ENCODE peak calls at places on chromosomes 5 and 9, in nine cellular contexts. F is hepatocyte; Q is CD4-positive, alpha-beta T cell; L is heart right ventricle; R is cardiac muscle cell; B is CD8-positive, alpha-beta T cell; Y is PC-3; U is IMR-90; E is OCI-LY7. I is an unnamed sample.
A peak's percentile ranks its signal among the peaks of the same experiment; 100 is the strongest.

GRCh38 chr9:132144708-132145365 is 17.0 kb upstream of the NTNG2 start:
- DNase-seq in F (no peak), Q (no peak), L (no peak), R (peak; percentile 28), B (no peak), Y (peak; percentile 37), U (peak; percentile 66), E (no peak), I (no peak)

GRCh38 chr9:133943036-133943780 is 48.9 kb downstream of the VAV2 start:
- DNase-seq in F (no peak), Q (no peak), L (no peak), R (no peak), B (no peak), Y (no peak), U (no peak), E (no peak), I (no peak)

GRCh38 chr9:21294325-21294724 is 10.8 kb downstream of the IFNA5 start:
- DNase-seq in F (peak; percentile 45), Q (no peak), L (no peak), R (no peak), B (no peak), Y (peak; percentile 83), U (peak; percentile 17), E (no peak), I (no peak)

GRCh38 chr9:98222885-98223640 is 30.6 kb upstream of the CORO2A start:
- DNase-seq in F (no peak), Q (no peak), L (no peak), R (peak; percentile 98), B (no peak), Y (peak; percentile 85), U (peak; percentile 99), E (no peak), I (no peak)

GRCh38 chr5:53151713-53152458 is 42.3 kb upstream of the MOCS2 start:
- DNase-seq in F (peak; percentile 63), Q (no peak), L (no peak), R (peak; percentile 88), B (no peak), Y (peak; percentile 37), U (peak; percentile 93), E (no peak), I (no peak)

GRCh38 chr5:57598097-57598496 is 115.5 kb upstream of the ACTBL2 start:
- DNase-seq in F (no peak), Q (no peak), L (no peak), R (no peak), B (no peak), Y (no peak), U (no peak), E (no peak), I (no peak)

GRCh38 chr5:65141487-65141886 is 340.2 kb downstream of the ADAMTS6 start:
- DNase-seq in F (no peak), Q (no peak), L (no peak), R (no peak), B (no peak), Y (no peak), U (no peak), E (no peak), I (no peak)

GRCh38 chr5:84603557-84604185 is 219.0 kb upstream of the EDIL3 start:
- DNase-seq in F (no peak), Q (no peak), L (peak; percentile 26), R (peak; percentile 81), B (no peak), Y (peak; percentile 6), U (peak; percentile 88), E (no peak), I (no peak)

GRCh38 chr5:4947106-4947505 is 193.0 kb upstream of the ADAMTS16 start:
- DNase-seq in F (no peak), Q (no peak), L (no peak), R (no peak), B (no peak), Y (no peak), U (no peak), E (no peak), I (no peak)

GRCh38 chr9:74493512-74493911 is 3.6 kb upstream of the RORB start:
- DNase-seq in F (no peak), Q (no peak), L (no peak), R (no peak), B (no peak), Y (no peak), U (no peak), E (no peak), I (no peak)

GRCh38 chr5:158414780-158415179 is 555.8 kb upstream of the CLINT1 start:
- DNase-seq in F (no peak), Q (no peak), L (peak; percentile 35), R (peak; percentile 72), B (no peak), Y (peak; percentile 60), U (peak; percentile 86), E (no peak), I (no peak)

GRCh38 chr9:128244443-128245226 is 31.2 kb downstream of the GOLGA2 start:
- DNase-seq in F (peak; percentile 92), Q (no peak), L (peak; percentile 79), R (peak; percentile 95), B (no peak), Y (no peak), U (peak; percentile 86), E (peak; percentile 65), I (no peak)

DNA sequence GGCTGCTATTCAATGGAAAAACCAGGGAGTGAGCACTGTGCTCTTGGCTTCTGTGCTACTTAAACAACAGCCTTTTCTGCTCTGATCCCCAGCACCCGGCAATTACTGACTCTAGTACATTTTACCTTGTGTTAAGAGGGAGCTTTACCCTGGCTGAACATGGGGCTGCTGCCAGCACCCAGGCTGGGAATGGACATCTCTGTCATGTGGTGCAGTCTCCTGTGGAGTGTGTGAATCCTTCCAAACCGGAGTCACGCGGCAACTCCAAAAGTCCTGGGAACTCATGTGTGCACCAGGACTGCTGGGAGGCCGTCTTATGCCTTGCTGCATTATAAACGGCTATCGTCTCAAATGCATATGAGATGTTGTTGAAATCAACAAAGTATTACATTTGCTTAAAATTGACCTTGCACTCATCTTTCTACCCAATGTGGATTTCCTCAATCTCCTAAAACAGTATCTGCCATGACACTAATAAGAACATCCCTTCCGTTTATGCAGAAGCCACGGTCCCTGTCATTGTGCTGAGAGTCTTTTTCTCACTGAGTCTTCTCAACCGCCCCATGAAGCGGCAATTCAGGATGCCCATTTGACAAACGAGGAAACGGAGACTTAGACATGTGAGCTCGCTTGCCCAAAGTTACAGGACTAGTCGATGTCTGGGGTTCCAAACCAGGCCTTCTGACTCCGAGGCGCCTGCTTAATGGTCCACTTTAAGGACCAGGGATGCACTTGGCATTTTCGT is 884 bp upstream of the GSN start:
- DNase-seq in F (no peak), Q (no peak), L (no peak), R (no peak), B (no peak), Y (no peak), U (no peak), E (no peak), I (no peak)
- H3K27ac ChIP-seq in F (peak overlapping the region; percentile 86), Q (no peak overlapping the region), L (peak overlapping the region; percentile 88), R (no peak overlapping the region), B (no peak overlapping the region), Y (no peak overlapping the region), U (no peak overlapping the region), E (no peak overlapping the region), I (no peak overlapping the region)

GRCh38 chr9:112075009-112075378 is 100.1 kb downstream of the SUSD1 start:
- DNase-seq in F (no peak), Q (no peak), L (no peak), R (no peak), B (no peak), Y (no peak), U (no peak), E (no peak), I (no peak)
- TF ChIP-seq CTCF in F (no peak), Q (no peak), L (no peak), R (no peak), B (no peak), Y (no peak), U (no peak), E (peak; percentile 48), I (no peak)

GRCh38 chr9:107852891-107853290 is 363.3 kb upstream of the KLF4 start:
- DNase-seq in F (no peak), Q (no peak), L (no peak), R (no peak), B (no peak), Y (no peak), U (no peak), E (no peak), I (no peak)
- H3K27ac ChIP-seq in F (no peak overlapping the region), Q (no peak overlapping the region), L (no peak overlapping the region), R (no peak overlapping the region), B (no peak overlapping the region), Y (no peak overlapping the region), U (no peak overlapping the region), E (no peak overlapping the region), I (no peak overlapping the region)

GRCh38 chr5:173720341-173721258 is 104.2 kb upstream of the BOD1 start:
- DNase-seq in F (no peak), Q (no peak), L (no peak), R (no peak), B (no peak), Y (no peak), U (no peak), E (no peak), I (peak; percentile 94)

GRCh38 chr5:173717959-173718358 is 101.5 kb upstream of the BOD1 start:
- DNase-seq in F (no peak), Q (no peak), L (no peak), R (no peak), B (no peak), Y (peak; percentile 41), U (no peak), E (no peak), I (no peak)

GRCh38 chr5:173716058-173716682 is 99.7 kb upstream of the BOD1 start:
- DNase-seq in F (no peak), Q (no peak), L (no peak), R (no peak), B (no peak), Y (no peak), U (no peak), E (no peak), I (no peak)

GRCh38 chr5:173718469-173718868 is 102.0 kb upstream of the BOD1 start:
- DNase-seq in F (no peak), Q (no peak), L (no peak), R (no peak), B (no peak), Y (no peak), U (no peak), E (no peak), I (no peak)

GRCh38 chr5:173721259-173722232 is 105.1 kb upstream of the BOD1 start:
- DNase-seq in F (no peak), Q (no peak), L (no peak), R (no peak), B (no peak), Y (no peak), U (no peak), E (no peak), I (peak; percentile 37)
- TF ChIP-seq CTCF in F (no peak), Q (no peak), L (no peak), R (no peak), B (no peak), Y (peak; percentile 21), U (no peak), E (peak; percentile 63), I (peak; percentile 39)

DNA sequence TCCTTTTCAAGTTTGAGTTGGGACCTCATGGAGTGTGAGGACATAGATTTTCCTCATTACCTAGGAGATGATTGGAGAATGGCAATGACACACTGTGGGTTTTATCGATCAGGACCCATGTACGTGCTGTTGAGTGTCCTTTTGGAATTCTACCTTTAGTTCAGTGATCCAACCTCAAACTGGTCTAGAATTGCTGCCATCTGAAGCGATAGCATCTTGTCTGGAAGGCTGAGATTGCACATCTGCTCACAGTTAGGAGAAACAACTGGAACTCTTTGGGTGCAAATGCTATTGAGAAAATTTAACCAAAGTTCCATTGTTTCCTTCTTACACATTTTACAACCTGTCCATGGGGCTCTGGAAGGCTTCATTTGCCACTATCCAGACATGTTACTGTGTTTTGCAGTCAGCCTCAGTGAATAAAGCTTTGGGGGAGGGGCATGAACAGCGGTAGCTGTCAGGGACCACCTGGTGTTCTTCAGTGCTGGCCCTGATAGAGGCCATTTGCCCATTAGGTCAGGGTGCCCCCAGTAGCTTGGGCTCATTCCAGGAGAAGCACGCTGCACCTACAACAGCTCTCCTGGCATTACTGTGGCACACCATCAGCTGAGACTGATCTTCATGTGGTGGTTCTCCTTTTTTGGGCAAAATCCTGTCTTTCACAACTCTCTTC is 123.1 kb downstream of the PDE8B start:
- DNase-seq in F (no peak), Q (no peak), L (no peak), R (no peak), B (no peak), Y (no peak), U (no peak), E (no peak), I (no peak)
- H3K27ac ChIP-seq in F (no peak overlapping the region), Q (no peak overlapping the region), L (no peak overlapping the region), R (no peak overlapping the region), B (no peak overlapping the region), Y (no peak overlapping the region), U (no peak overlapping the region), E (no peak overlapping the region), I (no peak overlapping the region)